ENCODE peak calls at places on chromosomes 16 and 17, in seven cellular contexts. Z is fibroblast of the conjunctiva; V is stimulated activated CD4-positive, alpha-beta T cell treated with anti-CD3 and anti-CD28 coated beads, Interleukin-12 subunit alpha, Interleukin-12 subunit beta, amount 100 ng/mL, for 48 hours; D is EH; Q is A549; A is endothelial cell of umbilical vein; S is activated CD8-positive, alpha-beta T cell treated with anti-CD3 and anti-CD28 coated beads for 36 hours. C is an unnamed sample.

GRCh38 chr16:66516808-66517585 is 32.9 kb downstream of the TK2 start:
- DNase-seq in V (peak), Q (peak), A (peak), S (peak), Z (peak), D (peak), C (peak)

GRCh38 chr17:72359811-72360210 is 239.0 kb downstream of the SOX9 start:
- DNase-seq in V (no peak), A (no peak), Z (no peak), Q (no peak), D (no peak), S (no peak), C (no peak)

GRCh38 chr17:42484304-42484703 is 25.6 kb downstream of the ATP6V0A1 start:
- DNase-seq in D (no peak), A (peak), V (peak), Q (no peak), S (peak), Z (no peak), C (no peak)

GRCh38 chr16:48629016-48629415 is 19.0 kb upstream of the N4BP1 start:
- DNase-seq in Q (no peak), V (no peak), S (no peak), A (no peak), D (no peak), Z (no peak), C (no peak)

GRCh38 chr17:79602621-79603020 is 8.2 kb downstream of the RBFOX3 start:
- DNase-seq in D (no peak), V (no peak), Z (no peak), S (no peak), Q (no peak), A (no peak), C (no peak)

GRCh38 chr17:46822388-46822921 is 4.0 kb upstream of the WNT3 start:
- DNase-seq in Q (peak), A (no peak), D (no peak), V (no peak), S (peak), Z (no peak), C (no peak)

GRCh38 chr16:23434380-23434779 is 18.6 kb downstream of the COG7 start:
- DNase-seq in A (peak), Q (peak), V (peak), D (peak), S (peak), Z (peak), C (peak)

GRCh38 chr17:3892095-3892998 is 506 bp downstream of the CAMKK1 start:
- DNase-seq in V (peak), Z (no peak), Q (peak), A (peak), D (peak), S (peak), C (peak)

GRCh38 chr17:42843358-42843934 is 934 bp upstream of the AOC2 start:
- DNase-seq in D (peak), S (no peak), A (peak), Q (peak), V (no peak), Z (peak), C (peak)

GRCh38 chr17:18860161-18860972 is 2.4 kb downstream of the PRPSAP2 start:
- DNase-seq in D (no peak), A (no peak), Z (no peak), Q (no peak), S (peak), V (no peak), C (no peak)

GRCh38 chr17:45697076-45697475 is 87.0 kb upstream of the CRHR1 start:
- DNase-seq in Z (no peak), A (no peak), Q (no peak), D (no peak), S (no peak), V (no peak), C (no peak)

GRCh38 chr16:51062039-51062438 is 89.0 kb downstream of the SALL1 start:
- DNase-seq in A (no peak), S (no peak), D (no peak), Z (no peak), Q (peak), V (no peak), C (peak)

GRCh38 chr16:5438591-5438990 is 341.0 kb upstream of the EEF2KMT start:
- DNase-seq in S (peak), Z (no peak), D (no peak), A (no peak), V (no peak), Q (no peak), C (no peak)

GRCh38 chr16:8253718-8254117 is 336.6 kb downstream of the TMEM114 start:
- DNase-seq in Q (no peak), S (no peak), D (no peak), V (no peak), A (no peak), Z (no peak), C (no peak)

GRCh38 chr17:61454095-61454931 is 2.1 kb downstream of the TBX4 start:
- DNase-seq in D (peak), S (no peak), Q (no peak), A (no peak), Z (no peak), V (no peak), C (no peak)

GRCh38 chr16:66858740-66859396 is 14.7 kb downstream of the CA7 start:
- DNase-seq in Z (no peak), A (peak), Q (peak), S (no peak), D (peak), V (no peak), C (peak)

GRCh38 chr16:50808929-50809538 is 67.1 kb downstream of the CYLD start:
- DNase-seq in A (no peak), Q (no peak), D (no peak), V (no peak), Z (no peak), S (no peak), C (no peak)

GRCh38 chr16:5025171-5025632 is 8.5 kb downstream of the NAGPA start:
- DNase-seq in S (peak), V (no peak), Z (no peak), D (no peak), Q (peak), A (peak), C (no peak)

GRCh38 chr16:536746-537145 is 9.2 kb downstream of the CAPN15 start:
- DNase-seq in A (no peak), D (no peak), Z (no peak), Q (no peak), S (no peak), V (no peak), C (no peak)

GRCh38 chr16:88456356-88457292 is 3.5 kb downstream of the ZFPM1 start:
- DNase-seq in A (no peak), D (no peak), Z (no peak), S (peak), Q (no peak), V (peak), C (no peak)

GRCh38 chr16:75254359-75254837 is 3.0 kb upstream of the BCAR1 start:
- DNase-seq in A (peak), Z (no peak), S (no peak), V (no peak), Q (peak), D (peak), C (peak)

GRCh38 chr17:28657756-28658155 is 4.0 kb downstream of the SDF2 start:
- DNase-seq in Q (no peak), A (no peak), D (peak), V (no peak), Z (no peak), S (no peak), C (no peak)

GRCh38 chr17:35069311-35069710 is 5.8 kb upstream of the RFFL start:
- DNase-seq in S (no peak), Q (no peak), A (no peak), D (peak), V (no peak), Z (no peak), C (no peak)

GRCh38 chr16:55264949-55265348 is 59.1 kb upstream of the IRX6 start:
- DNase-seq in A (no peak), S (no peak), V (no peak), D (no peak), Z (peak), Q (no peak), C (no peak)

GRCh38 chr17:320809-321385 is 31.7 kb downstream of the RPH3AL start:
- DNase-seq in Q (no peak), S (no peak), V (no peak), Z (no peak), D (no peak), A (no peak), C (no peak)

GRCh38 chr17:76452102-76452645 is 778 bp downstream of the UBE2O start:
- DNase-seq in D (peak), Q (no peak), S (peak), V (no peak), A (no peak), Z (no peak), C (no peak)

GRCh38 chr16:23771027-23771426 is 16.2 kb downstream of the CHP2 start:
- DNase-seq in V (no peak), Q (no peak), S (no peak), D (no peak), Z (no peak), A (no peak), C (peak)

GRCh38 chr17:22138861-22139469 is 446.6 kb downstream of the KCNJ18 start:
- DNase-seq in S (no peak), D (no peak), V (no peak), A (no peak), Z (no peak), Q (no peak), C (no peak)

GRCh38 chr16:56609463-56609921 is 1.1 kb downstream of the MT2A start:
- DNase-seq in A (peak), Z (peak), V (peak), D (peak), Q (peak), S (peak), C (peak)

GRCh38 chr17:42463976-42464400 is 5.3 kb downstream of the ATP6V0A1 start:
- DNase-seq in A (peak), D (no peak), Q (no peak), S (no peak), Z (no peak), V (no peak), C (no peak)

GRCh38 chr17:39671651-39672521 is 3.6 kb downstream of the PNMT start:
- DNase-seq in Z (no peak), V (no peak), A (peak), D (peak), S (peak), Q (peak), C (no peak)

GRCh38 chr17:9410285-9410684 is 165.3 kb downstream of the STX8 start:
- DNase-seq in V (no peak), Q (no peak), Z (no peak), D (no peak), A (no peak), S (no peak), C (peak)

GRCh38 chr16:5541356-5541755 is 443.8 kb upstream of the EEF2KMT start:
- DNase-seq in D (no peak), Z (no peak), Q (no peak), A (no peak), S (no peak), V (no peak), C (no peak)

GRCh38 chr16:6111390-6111789 is 1013.8 kb upstream of the EEF2KMT start:
- DNase-seq in V (no peak), A (no peak), Q (no peak), D (peak), Z (no peak), S (no peak), C (no peak)

GRCh38 chr16:70410736-70411135 is 28.2 kb downstream of the ST3GAL2 start:
- DNase-seq in V (no peak), Q (no peak), A (no peak), S (no peak), Z (no peak), D (no peak), C (no peak)

GRCh38 chr16:53080345-53081031 is 25.7 kb downstream of the CHD9 start:
- DNase-seq in Q (peak), D (peak), V (no peak), A (peak), S (no peak), Z (peak), C (peak)

GRCh38 chr17:50480854-50481490 is 2.3 kb downstream of the RSAD1 start:
- DNase-seq in V (no peak), Q (no peak), S (no peak), Z (no peak), D (no peak), A (peak), C (no peak)